ENCODE peak calls at places on chromosome 21, in five cellular contexts. S is WERI-Rb-1, I is OCI-LY7, D is PC-9, V is astrocyte. P is an unnamed sample.

GRCh38 chr21:32797679-32798078 is 26.1 kb upstream of the PAXBP1 start:
- DNase-seq in D (no peak), I (no peak), S (no peak), V (no peak), P (no peak)

GRCh38 chr21:42595281-42596187 is 57.9 kb upstream of the PDE9A start:
- DNase-seq in I (no peak), S (no peak), D (no peak), V (no peak), P (no peak)

GRCh38 chr21:39216290-39216689 is 33.0 kb upstream of the PSMG1 start:
- DNase-seq in I (no peak), D (no peak), S (no peak), V (no peak), P (no peak)

GRCh38 chr21:33884361-33885157 is 31.0 kb downstream of the ATP5PO start:
- DNase-seq in I (no peak), S (no peak), D (no peak), V (peak), P (peak)

GRCh38 chr21:30984897-30985296 is 53.4 kb downstream of the KRTAP19-8 start:
- DNase-seq in D (no peak), V (no peak), S (no peak), I (no peak), P (no peak)

GRCh38 chr21:33036430-33037162 is 10.9 kb downstream of the OLIG2 start:
- DNase-seq in S (no peak), I (no peak), D (no peak), V (peak), P (peak)

GRCh38 chr21:25297117-25297516 is 310.2 kb downstream of the MRPL39 start:
- DNase-seq in I (no peak), V (no peak), D (no peak), S (no peak), P (no peak)

GRCh38 chr21:21165063-21165645 is 166.9 kb downstream of the NCAM2 start:
- DNase-seq in S (no peak), D (no peak), V (peak), I (no peak), P (peak)

GRCh38 chr21:20639026-20639425 is 359.2 kb upstream of the NCAM2 start:
- DNase-seq in I (no peak), V (no peak), S (no peak), D (no peak), P (peak)

GRCh38 chr21:38869946-38870345 is 64.2 kb downstream of the ETS2 start:
- DNase-seq in I (no peak), S (no peak), V (no peak), D (no peak), P (no peak)

GRCh38 chr21:32096411-32096810 is 182.4 kb downstream of the MIS18A start:
- DNase-seq in D (no peak), V (no peak), I (peak), S (peak), P (no peak)

GRCh38 chr21:38733973-38734546 is 71.7 kb upstream of the ETS2 start:
- DNase-seq in D (peak), I (peak), S (peak), V (peak), P (peak)

GRCh38 chr21:39601194-39601940 is 11.4 kb upstream of the B3GALT5 start:
- DNase-seq in S (no peak), I (no peak), D (no peak), V (peak), P (no peak)

GRCh38 chr21:42873096-42873495 is 6.2 kb downstream of the WDR4 start:
- DNase-seq in V (no peak), I (no peak), S (no peak), D (no peak), P (no peak)

GRCh38 chr21:40466893-40467483 is 380.0 kb downstream of the DSCAM start:
- DNase-seq in S (peak), V (peak), D (no peak), I (peak), P (peak)

GRCh38 chr21:14979264-14979663 is 85.5 kb downstream of the NRIP1 start:
- DNase-seq in D (no peak), V (no peak), S (no peak), I (no peak), P (no peak)

GRCh38 chr21:25331286-25331685 is 276.0 kb downstream of the MRPL39 start:
- DNase-seq in V (no peak), S (no peak), I (no peak), D (no peak), P (peak)

GRCh38 chr21:31117046-31117916 is 79.0 kb upstream of the KRTAP19-8 start:
- DNase-seq in S (no peak), I (no peak), V (peak), D (peak), P (peak)

GRCh38 chr21:38261851-38262250 is 5.1 kb downstream of the KCNJ15 start:
- DNase-seq in S (no peak), D (no peak), V (peak), I (no peak), P (no peak)

GRCh38 chr21:42670884-42671283 is 17.5 kb downstream of the PDE9A start:
- DNase-seq in V (no peak), S (no peak), D (no peak), I (peak), P (no peak)

GRCh38 chr21:29240136-29240535 is 58.6 kb upstream of the BACH1 start:
- DNase-seq in S (no peak), V (no peak), I (no peak), D (no peak), P (no peak)

GRCh38 chr21:34639882-34640788 is 25.2 kb upstream of the RCAN1 start:
- DNase-seq in D (peak), V (no peak), S (no peak), I (no peak), P (no peak)

GRCh38 chr21:17679002-17679600 is 66.4 kb upstream of the BTG3 start:
- DNase-seq in S (no peak), V (peak), I (peak), D (no peak), P (peak)

GRCh38 chr21:15241997-15242767 is 177.4 kb upstream of the NRIP1 start:
- DNase-seq in D (no peak), V (no peak), S (no peak), I (no peak), P (no peak)

GRCh38 chr21:44066116-44066515 is 41.1 kb upstream of the PWP2 start:
- DNase-seq in D (no peak), I (no peak), S (no peak), V (no peak), P (no peak)

GRCh38 chr21:44070391-44070790 is 36.8 kb upstream of the PWP2 start:
- DNase-seq in D (no peak), I (no peak), S (no peak), V (no peak), P (no peak)

GRCh38 chr21:44065428-44065827 is 41.8 kb upstream of the PWP2 start:
- DNase-seq in V (peak), S (no peak), I (no peak), D (no peak), P (peak)

GRCh38 chr21:44064852-44065403 is 42.3 kb upstream of the PWP2 start:
- DNase-seq in D (no peak), S (no peak), I (no peak), V (no peak), P (no peak)

DNA sequence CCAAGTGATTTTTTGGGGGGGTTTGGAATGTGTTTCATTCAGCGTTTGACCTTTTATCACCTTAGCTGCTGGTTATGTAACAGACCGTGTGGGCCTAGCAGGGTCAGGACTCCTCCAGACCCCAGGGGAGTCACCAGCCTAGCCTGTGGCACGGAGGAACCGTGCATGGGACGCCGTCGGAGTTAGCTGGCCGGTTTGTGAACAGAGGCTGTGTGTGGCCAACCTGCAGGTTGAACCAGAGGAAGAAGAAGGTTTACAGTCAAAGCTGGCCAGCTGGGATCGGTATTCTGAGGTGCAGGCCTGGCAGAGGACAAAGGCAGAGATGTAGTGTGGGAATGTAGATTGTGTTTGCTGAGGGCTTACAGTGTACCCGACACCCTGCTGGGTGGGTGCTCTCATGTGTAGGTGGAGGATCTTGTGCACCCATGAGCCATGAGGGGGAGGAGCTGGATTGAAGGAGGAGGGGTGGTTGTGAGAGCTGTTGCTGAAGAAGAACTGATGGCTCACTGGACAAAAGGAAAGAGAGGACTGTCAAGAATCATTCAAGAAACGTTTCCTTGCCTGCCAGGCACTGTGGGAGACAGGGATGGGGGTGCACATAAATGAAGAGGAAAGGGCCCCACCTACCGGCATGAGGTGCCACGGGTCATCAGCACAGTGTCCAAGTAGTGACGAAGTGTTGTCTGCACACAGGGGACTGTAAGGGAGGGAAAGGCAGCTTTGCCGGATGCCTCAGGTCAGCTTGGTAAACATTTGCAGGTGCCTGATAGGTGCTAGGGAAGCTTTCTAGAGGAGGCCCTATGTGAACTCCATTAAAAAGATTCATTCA is 40.0 kb upstream of the PWP2 start:
- DNase-seq in D (no peak), I (no peak), S (peak), V (no peak), P (no peak)
- TF ChIP-seq CTCF in D (no peak), I (peak), S (peak), V (no peak), P (no peak)

DNA sequence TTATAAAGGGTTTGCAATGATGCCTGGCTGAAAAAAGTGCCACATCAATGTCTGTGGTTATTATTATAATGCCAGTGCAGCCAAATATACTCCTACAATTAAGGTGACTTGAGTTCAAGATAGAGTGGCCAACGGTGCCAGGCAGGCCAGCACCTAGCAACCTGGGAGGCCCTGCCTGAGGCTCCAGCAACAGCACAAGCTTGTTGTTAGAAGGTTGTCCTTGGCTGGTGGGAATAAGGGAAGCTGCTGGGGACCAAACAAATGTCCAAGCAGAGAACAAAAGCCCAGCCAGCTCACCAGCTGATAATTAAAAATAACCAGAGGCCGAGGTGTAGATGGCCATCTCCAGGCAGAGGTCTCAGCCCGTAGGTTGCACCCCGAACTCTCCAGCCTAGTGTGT is 2.0 kb downstream of the TMPRSS2 start:
- DNase-seq in D (no peak), V (no peak), I (no peak), S (no peak), P (no peak)
- H3K4me3 ChIP-seq in D (no peak), V (no peak), I (no peak), S (no peak), P (no peak)

GRCh38 chr21:26849428-26850115 is 4.4 kb upstream of the ADAMTS1 start:
- DNase-seq in S (no peak), D (no peak), I (peak), V (peak), P (peak)
- TF ChIP-seq CTCF in S (peak), D (peak), I (peak), V (peak), P (peak)

GRCh38 chr21:35677298-35677841 is 383.0 kb downstream of the SETD4 start:
- DNase-seq in I (no peak), V (no peak), D (peak), S (no peak), P (no peak)

GRCh38 chr21:35678393-35678792 is 381.9 kb downstream of the SETD4 start:
- DNase-seq in V (no peak), S (no peak), D (no peak), I (no peak), P (no peak)

GRCh38 chr21:35672313-35672712 is 388.0 kb downstream of the SETD4 start:
- DNase-seq in I (no peak), S (no peak), V (no peak), D (no peak), P (no peak)

GRCh38 chr21:35674272-35674671 is 386.1 kb downstream of the SETD4 start:
- DNase-seq in V (no peak), I (no peak), S (no peak), D (no peak), P (no peak)

GRCh38 chr21:35674895-35675470 is 385.3 kb downstream of the SETD4 start:
- DNase-seq in I (no peak), S (no peak), V (no peak), D (no peak), P (peak)
- H3K4me3 ChIP-seq in I (no peak), S (no peak), V (no peak), D (no peak), P (no peak)

GRCh38 chr21:19256934-19257660 is 853.5 kb upstream of the TMPRSS15 start:
- DNase-seq in S (no peak), V (no peak), I (no peak), D (no peak), P (no peak)

DNA sequence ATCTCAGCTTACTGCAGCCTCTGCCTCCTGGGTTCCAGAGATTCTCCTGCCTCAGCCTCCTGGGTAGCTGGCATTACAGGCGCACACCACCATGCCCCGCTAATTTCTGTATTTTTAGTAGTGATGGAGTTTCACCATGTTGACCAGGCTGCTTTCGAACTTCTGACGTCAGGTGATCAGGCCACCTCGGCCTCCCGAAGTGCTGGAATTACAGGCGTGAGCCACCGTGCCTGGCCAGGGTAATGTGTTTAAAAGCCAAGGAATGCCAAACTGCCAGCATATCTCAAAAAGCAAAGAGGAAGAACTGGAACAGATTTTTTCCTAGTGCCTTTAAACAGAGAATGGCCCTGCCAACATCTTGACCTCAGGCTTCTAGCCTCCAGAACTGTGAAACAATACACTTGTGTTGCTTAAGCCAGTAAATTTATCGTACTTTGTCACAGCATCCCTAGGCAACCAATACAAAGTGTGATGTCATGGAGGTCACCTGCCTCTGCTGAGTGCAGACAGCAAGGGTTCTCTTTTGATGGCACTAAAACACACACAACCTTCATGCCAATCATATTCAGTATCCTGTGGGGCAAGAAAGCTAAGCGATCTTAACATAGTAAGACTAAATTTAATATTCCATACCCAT is 858.3 kb upstream of the TMPRSS15 start:
- DNase-seq in D (no peak), I (no peak), V (no peak), S (no peak), P (no peak)
- TF ChIP-seq CTCF in D (no peak), I (no peak), V (no peak), S (no peak), P (no peak)

GRCh38 chr21:46375560-46376230 is 51.7 kb downstream of the PCNT start:
- DNase-seq in V (no peak), I (no peak), S (peak), D (no peak), P (no peak)
- H3K4me3 ChIP-seq in V (no peak), I (no peak), S (no peak), D (no peak), P (no peak)

GRCh38 chr21:16279658-16280581 is 550.1 kb downstream of the USP25 start:
- DNase-seq in D (no peak), I (no peak), S (no peak), V (peak), P (peak)
- TF ChIP-seq CTCF in D (no peak), I (no peak), S (no peak), V (no peak), P (no peak)

DNA sequence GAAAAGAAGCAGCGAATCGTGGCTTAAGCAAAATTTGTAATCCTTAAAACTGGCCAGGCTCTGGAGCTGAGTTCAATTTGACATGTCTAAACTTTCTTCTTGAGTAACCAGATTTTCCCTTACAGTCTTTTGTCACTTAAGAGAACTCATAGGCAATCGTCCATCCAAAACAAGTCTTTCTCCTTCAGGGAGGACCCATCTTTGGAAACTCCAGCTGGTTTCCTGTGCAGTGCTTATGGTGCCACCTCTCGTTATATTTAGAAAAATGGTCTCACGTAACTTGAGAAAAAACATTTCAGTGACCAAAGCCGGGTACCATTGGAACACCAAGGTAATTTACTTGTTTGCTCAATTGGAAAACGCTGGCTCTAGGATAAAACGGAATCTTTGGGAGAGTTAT is 1.9 kb upstream of the PTTG1IP start:
- DNase-seq in S (no peak), I (peak), D (no peak), V (peak), P (peak)
- H3K4me3 ChIP-seq in S (no peak), I (peak), D (peak), V (peak), P (peak)

P was measured in fibroblast of pulmonary artery.